ENCODE peak calls at places on chromosomes 3 and 15, in eight cellular contexts. One of them, this sample, is unnamed.

GRCh38 chr3:147431746-147432145 is 22.6 kb downstream of the ZIC1 start:
- DNase-seq in caudate nucleus: no peak
- DNase-seq in OCI-LY7: no peak
- DNase-seq in cerebellum: no peak
- DNase-seq in HTR-8/SVneo: no peak
- DNase-seq in stimulated activated CD8-positive, alpha-beta memory T cell treated with anti-CD3 and anti-CD28 coated beads, Interleukin-2, amount 100 ng/mL, for 48 hours: no peak
- DNase-seq in choroid plexus epithelial cell: peak
- DNase-seq in anterior cingulate cortex: no peak
- DNase-seq in this sample: no peak

GRCh38 chr3:171357721-171358120 is 102.5 kb downstream of the TNIK start:
- DNase-seq in anterior cingulate cortex: no peak
- DNase-seq in cerebellum: no peak
- DNase-seq in OCI-LY7: no peak
- DNase-seq in choroid plexus epithelial cell: no peak
- DNase-seq in HTR-8/SVneo: no peak
- DNase-seq in caudate nucleus: no peak
- DNase-seq in stimulated activated CD8-positive, alpha-beta memory T cell treated with anti-CD3 and anti-CD28 coated beads, Interleukin-2, amount 100 ng/mL, for 48 hours: no peak
- DNase-seq in this sample: no peak

GRCh38 chr3:31132132-31132769 is 237.8 kb upstream of the GADL1 start:
- DNase-seq in caudate nucleus: no peak
- DNase-seq in anterior cingulate cortex: no peak
- DNase-seq in cerebellum: no peak
- DNase-seq in OCI-LY7: peak
- DNase-seq in HTR-8/SVneo: peak
- DNase-seq in choroid plexus epithelial cell: peak
- DNase-seq in stimulated activated CD8-positive, alpha-beta memory T cell treated with anti-CD3 and anti-CD28 coated beads, Interleukin-2, amount 100 ng/mL, for 48 hours: no peak
- DNase-seq in this sample: peak

GRCh38 chr3:115359507-115359906 is 212.4 kb upstream of the ZBTB20 start:
- DNase-seq in stimulated activated CD8-positive, alpha-beta memory T cell treated with anti-CD3 and anti-CD28 coated beads, Interleukin-2, amount 100 ng/mL, for 48 hours: no peak
- DNase-seq in anterior cingulate cortex: no peak
- DNase-seq in OCI-LY7: no peak
- DNase-seq in cerebellum: no peak
- DNase-seq in caudate nucleus: no peak
- DNase-seq in HTR-8/SVneo: no peak
- DNase-seq in choroid plexus epithelial cell: peak
- DNase-seq in this sample: peak

GRCh38 chr15:101495334-101496197 is 6.1 kb upstream of the PCSK6 start:
- DNase-seq in OCI-LY7: no peak
- DNase-seq in anterior cingulate cortex: no peak
- DNase-seq in caudate nucleus: no peak
- DNase-seq in choroid plexus epithelial cell: no peak
- DNase-seq in HTR-8/SVneo: no peak
- DNase-seq in stimulated activated CD8-positive, alpha-beta memory T cell treated with anti-CD3 and anti-CD28 coated beads, Interleukin-2, amount 100 ng/mL, for 48 hours: no peak
- DNase-seq in cerebellum: no peak
- DNase-seq in this sample: no peak

GRCh38 chr15:83365370-83365938 is 81.0 kb upstream of the BNC1 start:
- DNase-seq in anterior cingulate cortex: no peak
- DNase-seq in stimulated activated CD8-positive, alpha-beta memory T cell treated with anti-CD3 and anti-CD28 coated beads, Interleukin-2, amount 100 ng/mL, for 48 hours: peak
- DNase-seq in cerebellum: no peak
- DNase-seq in caudate nucleus: peak
- DNase-seq in choroid plexus epithelial cell: peak
- DNase-seq in OCI-LY7: no peak
- DNase-seq in HTR-8/SVneo: peak
- DNase-seq in this sample: no peak

GRCh38 chr15:25182736-25183445 is 228.1 kb downstream of the SNRPN start:
- DNase-seq in caudate nucleus: no peak
- DNase-seq in stimulated activated CD8-positive, alpha-beta memory T cell treated with anti-CD3 and anti-CD28 coated beads, Interleukin-2, amount 100 ng/mL, for 48 hours: no peak
- DNase-seq in HTR-8/SVneo: no peak
- DNase-seq in choroid plexus epithelial cell: no peak
- DNase-seq in anterior cingulate cortex: no peak
- DNase-seq in OCI-LY7: no peak
- DNase-seq in cerebellum: no peak
- DNase-seq in this sample: no peak

GRCh38 chr15:91535856-91536500 is 317.5 kb upstream of the SLCO3A1 start:
- DNase-seq in OCI-LY7: no peak
- DNase-seq in stimulated activated CD8-positive, alpha-beta memory T cell treated with anti-CD3 and anti-CD28 coated beads, Interleukin-2, amount 100 ng/mL, for 48 hours: no peak
- DNase-seq in cerebellum: no peak
- DNase-seq in HTR-8/SVneo: no peak
- DNase-seq in anterior cingulate cortex: no peak
- DNase-seq in caudate nucleus: no peak
- DNase-seq in choroid plexus epithelial cell: no peak
- DNase-seq in this sample: no peak

GRCh38 chr3:44632193-44632592 is 7.4 kb downstream of the ZNF197 start:
- DNase-seq in caudate nucleus: no peak
- DNase-seq in OCI-LY7: no peak
- DNase-seq in HTR-8/SVneo: no peak
- DNase-seq in anterior cingulate cortex: no peak
- DNase-seq in choroid plexus epithelial cell: no peak
- DNase-seq in stimulated activated CD8-positive, alpha-beta memory T cell treated with anti-CD3 and anti-CD28 coated beads, Interleukin-2, amount 100 ng/mL, for 48 hours: no peak
- DNase-seq in cerebellum: no peak
- DNase-seq in this sample: no peak

GRCh38 chr3:42061711-42062408 is 29.3 kb upstream of the TRAK1 start:
- DNase-seq in cerebellum: peak
- DNase-seq in anterior cingulate cortex: no peak
- DNase-seq in OCI-LY7: no peak
- DNase-seq in stimulated activated CD8-positive, alpha-beta memory T cell treated with anti-CD3 and anti-CD28 coated beads, Interleukin-2, amount 100 ng/mL, for 48 hours: no peak
- DNase-seq in caudate nucleus: no peak
- DNase-seq in HTR-8/SVneo: peak
- DNase-seq in choroid plexus epithelial cell: peak
- DNase-seq in this sample: no peak